ENCODE peak calls at places on chromosome 6, in seven cellular contexts. One of them, this sample, is unnamed.

GRCh38 chr6:17826301-17826700 is 119.6 kb upstream of the NUP153 start:
- DNase-seq in BJ: no peak
- DNase-seq in occipital lobe: no peak
- DNase-seq in ELF-1: no peak
- DNase-seq in Calu3: no peak
- DNase-seq in EL: no peak
- DNase-seq in mucosa of gallbladder: no peak
- DNase-seq in this sample: no peak

GRCh38 chr6:110738899-110739365 is 76.3 kb downstream of the CDK19 start:
- DNase-seq in ELF-1: no peak
- DNase-seq in Calu3: peak
- DNase-seq in BJ: no peak
- DNase-seq in mucosa of gallbladder: peak
- DNase-seq in occipital lobe: no peak
- DNase-seq in EL: no peak
- DNase-seq in this sample: no peak

GRCh38 chr6:107660839-107661238 is 163.3 kb downstream of the SCML4 start:
- DNase-seq in mucosa of gallbladder: peak
- DNase-seq in Calu3: peak
- DNase-seq in BJ: no peak
- DNase-seq in occipital lobe: no peak
- DNase-seq in ELF-1: no peak
- DNase-seq in EL: no peak
- DNase-seq in this sample: no peak

GRCh38 chr6:93341900-93342613 is 77.3 kb downstream of the EPHA7 start:
- DNase-seq in BJ: no peak
- DNase-seq in ELF-1: no peak
- DNase-seq in Calu3: no peak
- DNase-seq in EL: no peak
- DNase-seq in occipital lobe: no peak
- DNase-seq in mucosa of gallbladder: no peak
- DNase-seq in this sample: no peak

GRCh38 chr6:168583821-168584220 is 142.8 kb downstream of the SMOC2 start:
- DNase-seq in occipital lobe: no peak
- DNase-seq in EL: no peak
- DNase-seq in mucosa of gallbladder: peak
- DNase-seq in BJ: no peak
- DNase-seq in ELF-1: no peak
- DNase-seq in Calu3: no peak
- DNase-seq in this sample: no peak

GRCh38 chr6:45697605-45698004 is 318.1 kb downstream of the CLIC5 start:
- DNase-seq in Calu3: no peak
- DNase-seq in mucosa of gallbladder: no peak
- DNase-seq in BJ: peak
- DNase-seq in occipital lobe: no peak
- DNase-seq in EL: peak
- DNase-seq in ELF-1: no peak
- DNase-seq in this sample: no peak

GRCh38 chr6:14231546-14232280 is 114.1 kb downstream of the CD83 start:
- DNase-seq in BJ: no peak
- DNase-seq in ELF-1: no peak
- DNase-seq in EL: peak
- DNase-seq in occipital lobe: no peak
- DNase-seq in Calu3: no peak
- DNase-seq in mucosa of gallbladder: peak
- DNase-seq in this sample: no peak

GRCh38 chr6:131038612-131039344 is 24.3 kb downstream of the EPB41L2 start:
- DNase-seq in EL: peak
- DNase-seq in mucosa of gallbladder: no peak
- DNase-seq in Calu3: no peak
- DNase-seq in occipital lobe: no peak
- DNase-seq in BJ: no peak
- DNase-seq in ELF-1: no peak
- DNase-seq in this sample: no peak

GRCh38 chr6:33571637-33572316 is 8.3 kb downstream of the BAK1 start:
- DNase-seq in EL: no peak
- DNase-seq in occipital lobe: no peak
- DNase-seq in mucosa of gallbladder: no peak
- DNase-seq in Calu3: no peak
- DNase-seq in ELF-1: no peak
- DNase-seq in BJ: no peak
- DNase-seq in this sample: no peak

GRCh38 chr6:74091133-74091793 is 395.3 kb downstream of the CD109 start:
- DNase-seq in mucosa of gallbladder: peak
- DNase-seq in BJ: no peak
- DNase-seq in EL: peak
- DNase-seq in ELF-1: peak
- DNase-seq in occipital lobe: no peak
- DNase-seq in Calu3: peak
- DNase-seq in this sample: no peak

GRCh38 chr6:149862901-149863595 is 1.1 kb downstream of the LRP11 start:
- DNase-seq in ELF-1: peak
- DNase-seq in BJ: no peak
- DNase-seq in occipital lobe: peak
- DNase-seq in Calu3: peak
- DNase-seq in mucosa of gallbladder: peak
- DNase-seq in EL: peak
- DNase-seq in this sample: peak

GRCh38 chr6:46254946-46255345 is 84.2 kb upstream of the ENPP5 start:
- DNase-seq in EL: no peak
- DNase-seq in ELF-1: no peak
- DNase-seq in occipital lobe: no peak
- DNase-seq in mucosa of gallbladder: no peak
- DNase-seq in Calu3: no peak
- DNase-seq in BJ: no peak
- DNase-seq in this sample: no peak

GRCh38 chr6:149213829-149214228 is 103.7 kb upstream of the TAB2 start:
- DNase-seq in EL: peak
- DNase-seq in occipital lobe: no peak
- DNase-seq in mucosa of gallbladder: no peak
- DNase-seq in BJ: no peak
- DNase-seq in ELF-1: no peak
- DNase-seq in Calu3: no peak
- DNase-seq in this sample: no peak

This sample was measured in cerebellum.